ENCODE peak calls at places on chromosomes 6 and 20, in four cellular contexts. D is EH, T is GM19239, V is upper lobe of right lung. N is an unnamed sample.

GRCh38 chr6:105836889-105837288 is 249.2 kb upstream of the PRDM1 start:
- DNase-seq in D (no peak), T (no peak), V (no peak), N (no peak)

GRCh38 chr6:136771306-136771705 is 21.0 kb downstream of the MAP3K5 start:
- DNase-seq in D (no peak), T (no peak), V (no peak), N (no peak)

GRCh38 chr6:24768361-24768760 is 6.4 kb upstream of the GMNN start:
- DNase-seq in D (peak; percentile 61), T (no peak), V (no peak), N (no peak)

GRCh38 chr6:9875605-9876353 is 539.1 kb downstream of the TFAP2A start:
- DNase-seq in D (peak; percentile 66), T (no peak), V (no peak), N (no peak)

GRCh38 chr6:11702039-11702795 is 76.4 kb downstream of the ADTRP start:
- DNase-seq in D (peak; percentile 68), T (no peak), V (no peak), N (no peak)

GRCh38 chr6:45416700-45417099 is 39.0 kb upstream of the SUPT3H start:
- DNase-seq in D (peak; percentile 78), T (no peak), V (no peak), N (no peak)

GRCh38 chr6:146891615-146892265 is 293.0 kb downstream of the ADGB start:
- DNase-seq in D (no peak), T (no peak), V (no peak), N (no peak)

GRCh38 chr20:24763386-24764026 is 185.6 kb upstream of the CST7 start:
- DNase-seq in D (no peak), T (no peak), V (no peak), N (peak; percentile 21)

GRCh38 chr6:116531675-116532570 is 13.6 kb downstream of the TRAPPC3L start:
- DNase-seq in D (peak; percentile 69), T (peak; percentile 13), V (no peak), N (peak; percentile 61)

GRCh38 chr6:125995972-125996580 is 9.7 kb downstream of the TRMT11 start:
- DNase-seq in D (peak; percentile 63), T (peak; percentile 28), V (peak; percentile 75), N (peak; percentile 74)

GRCh38 chr20:53623454-53624206 is 30.0 kb upstream of the ZNF217 start:
- DNase-seq in D (peak; percentile 82), T (no peak), V (peak; percentile 63), N (no peak)

GRCh38 chr6:129209355-129209754 is 326.4 kb downstream of the LAMA2 start:
- DNase-seq in D (peak; percentile 80), T (no peak), V (no peak), N (no peak)

GRCh38 chr20:17602493-17602892 is 32.6 kb downstream of the DSTN start:
- DNase-seq in D (no peak), T (no peak), V (no peak), N (no peak)

GRCh38 chr6:86936834-86937218 is 502 bp upstream of the HTR1E start:
- DNase-seq in D (no peak), T (no peak), V (peak; percentile 63), N (no peak)

GRCh38 chr6:45592991-45593390 is 215.3 kb upstream of the SUPT3H start:
- DNase-seq in D (no peak), T (no peak), V (no peak), N (no peak)

GRCh38 chr6:15268130-15268908 is 22.4 kb downstream of the JARID2 start:
- DNase-seq in D (peak; percentile 48), T (no peak), V (no peak), N (no peak)

N was measured in mesothelial cell of epicardium.